ENCODE peak calls at places on chromosomes 16 and 17, in six cellular contexts. W is mesendoderm, L is neuronal stem cell, K is H9, A is mesenchymal stem cell, X is H1. Z is an unnamed sample.

GRCh38 chr16:88552815-88553214 is 17.4 kb upstream of the ZC3H18 start:
- DNase-seq in W (no peak), L (no peak), K (no peak), A (no peak), X (no peak), Z (no peak)

GRCh38 chr17:48491527-48492273 is 39.1 kb downstream of the HOXB1 start:
- DNase-seq in W (no peak), L (no peak), K (no peak), A (peak; percentile 85), X (no peak), Z (peak; percentile 48)

GRCh38 chr16:52035406-52035805 is 511.5 kb downstream of the TOX3 start:
- DNase-seq in W (no peak), L (no peak), K (no peak), A (peak; percentile 0), X (no peak), Z (no peak)

GRCh38 chr17:80101946-80102706 is 745 bp downstream of the GAA start:
- DNase-seq in W (peak; percentile 34), L (peak; percentile 27), K (no peak), A (peak; percentile 69), X (no peak), Z (peak; percentile 77)

GRCh38 chr16:77009453-77009852 is 181.5 kb upstream of the MON1B start:
- DNase-seq in W (no peak), L (no peak), K (no peak), A (no peak), X (no peak), Z (no peak)

GRCh38 chr17:47708864-47709541 is 15.0 kb downstream of the TBKBP1 start:
- DNase-seq in W (no peak), L (no peak), K (peak; percentile 63), A (no peak), X (peak; percentile 67), Z (peak; percentile 31)

GRCh38 chr16:8474576-8474975 is 115.7 kb downstream of the TMEM114 start:
- DNase-seq in W (no peak), L (no peak), K (no peak), A (no peak), X (no peak), Z (no peak)

GRCh38 chr16:50683689-50684374 is 2.7 kb upstream of the SNX20 start:
- DNase-seq in W (no peak), L (no peak), K (no peak), A (no peak), X (no peak), Z (no peak)

GRCh38 chr17:16040710-16041251 is 41.2 kb downstream of the TTC19 start:
- DNase-seq in W (no peak), L (no peak), K (no peak), A (no peak), X (no peak), Z (peak; percentile 87)

GRCh38 chr17:21278304-21279197 is 6.0 kb upstream of the MAP2K3 start:
- DNase-seq in W (no peak), L (no peak), K (no peak), A (no peak), X (no peak), Z (no peak)

DNA sequence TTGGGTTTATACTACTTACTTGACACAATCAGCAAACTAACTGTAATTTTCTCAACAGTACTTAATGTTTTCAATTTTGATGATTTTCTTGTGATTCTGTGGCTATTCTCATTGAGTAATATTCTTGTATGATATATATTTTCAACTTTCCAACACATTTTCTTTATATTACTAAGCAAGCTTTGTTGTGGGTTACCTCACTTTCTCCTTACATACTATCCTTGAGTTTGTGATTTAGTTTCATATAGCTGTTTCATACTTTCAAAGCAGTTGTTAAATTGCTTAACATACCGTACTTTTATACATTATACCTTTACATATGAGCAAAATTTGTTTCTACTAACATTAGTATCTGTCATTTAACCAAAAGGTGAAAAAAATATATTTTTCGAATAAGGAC is 197.1 kb downstream of the BCAS3 start:
- DNase-seq in W (no peak), L (no peak), K (no peak), A (no peak), X (no peak), Z (no peak)
- H2BK15ac ChIP-seq in W (no peak overlapping the region), L (no peak overlapping the region), K (no peak overlapping the region), A (no peak overlapping the region), X (no peak overlapping the region), Z (no peak overlapping the region)

GRCh38 chr17:65529040-65529633 is 32.3 kb downstream of the AXIN2 start:
- DNase-seq in W (no peak), L (no peak), K (no peak), A (no peak), X (no peak), Z (no peak)

GRCh38 chr17:65530985-65531507 is 30.4 kb downstream of the AXIN2 start:
- DNase-seq in W (peak; percentile 70), L (peak; percentile 51), K (peak; percentile 32), A (no peak), X (no peak), Z (peak; percentile 88)

GRCh38 chr17:65529761-65530157 is 31.7 kb downstream of the AXIN2 start:
- DNase-seq in W (no peak), L (no peak), K (no peak), A (no peak), X (no peak), Z (no peak)

GRCh38 chr17:65531508-65532431 is 29.7 kb downstream of the AXIN2 start:
- DNase-seq in W (peak; percentile 91), L (no peak), K (no peak), A (peak; percentile 77), X (no peak), Z (peak; percentile 67)

DNA sequence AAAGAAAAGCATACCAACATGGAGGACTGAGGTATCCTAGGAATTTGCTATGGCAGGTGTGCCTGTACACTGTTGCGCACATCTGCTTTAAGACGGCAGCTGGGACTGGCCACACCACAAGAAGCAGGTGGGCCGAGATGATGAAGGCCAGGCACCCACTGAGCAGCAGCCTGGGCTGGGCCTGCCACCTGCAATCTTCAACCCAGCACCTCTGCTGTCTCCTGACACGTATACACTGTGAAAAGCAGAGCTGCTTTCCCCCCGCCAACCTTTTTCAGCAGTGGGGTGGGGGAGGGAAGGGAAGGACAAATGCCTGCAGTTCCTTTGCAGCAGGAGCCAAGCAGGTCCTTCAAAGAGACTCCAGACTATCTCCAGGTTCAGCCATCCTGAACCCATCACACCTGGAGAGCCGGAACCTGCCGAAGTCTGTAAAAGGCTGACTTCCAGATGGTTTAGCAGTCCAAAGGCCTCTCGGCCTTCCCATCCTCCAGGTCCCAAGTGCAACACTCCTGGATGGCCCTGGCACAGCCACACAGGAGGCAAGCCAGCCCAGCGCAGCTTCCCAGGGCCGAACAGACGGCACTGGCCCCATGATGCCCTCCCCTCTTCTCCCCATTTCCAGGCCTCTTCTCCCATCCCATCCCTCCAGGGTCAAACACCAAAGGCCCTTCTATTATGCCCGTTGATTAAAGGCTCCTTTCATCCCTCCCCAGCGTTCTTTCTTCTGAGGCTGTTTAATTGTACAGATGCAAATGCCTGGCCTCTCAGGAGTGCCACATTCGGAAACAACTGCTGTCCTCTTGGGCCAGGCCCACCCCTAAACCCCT is 31.1 kb downstream of the AXIN2 start:
- DNase-seq in W (no peak), L (no peak), K (no peak), A (no peak), X (no peak), Z (no peak)
- H2AK5ac ChIP-seq in W (no peak overlapping the region), L (no peak overlapping the region), K (no peak overlapping the region), A (no peak overlapping the region), X (no peak overlapping the region), Z (peak overlapping the region; percentile 25)

GRCh38 chr17:6587310-6587709 is 31.0 kb upstream of the PITPNM3 start:
- DNase-seq in W (no peak), L (no peak), K (no peak), A (no peak), X (no peak), Z (no peak)

GRCh38 chr17:6592193-6592592 is 35.8 kb upstream of the PITPNM3 start:
- DNase-seq in W (peak; percentile 60), L (no peak), K (no peak), A (peak; percentile 11), X (no peak), Z (peak; percentile 55)

GRCh38 chr17:6588165-6588564 is 31.8 kb upstream of the PITPNM3 start:
- DNase-seq in W (no peak), L (no peak), K (no peak), A (no peak), X (no peak), Z (no peak)

GRCh38 chr17:6591599-6592158 is 35.3 kb upstream of the PITPNM3 start:
- DNase-seq in W (no peak), L (no peak), K (no peak), A (peak; percentile 71), X (no peak), Z (peak; percentile 94)

DNA sequence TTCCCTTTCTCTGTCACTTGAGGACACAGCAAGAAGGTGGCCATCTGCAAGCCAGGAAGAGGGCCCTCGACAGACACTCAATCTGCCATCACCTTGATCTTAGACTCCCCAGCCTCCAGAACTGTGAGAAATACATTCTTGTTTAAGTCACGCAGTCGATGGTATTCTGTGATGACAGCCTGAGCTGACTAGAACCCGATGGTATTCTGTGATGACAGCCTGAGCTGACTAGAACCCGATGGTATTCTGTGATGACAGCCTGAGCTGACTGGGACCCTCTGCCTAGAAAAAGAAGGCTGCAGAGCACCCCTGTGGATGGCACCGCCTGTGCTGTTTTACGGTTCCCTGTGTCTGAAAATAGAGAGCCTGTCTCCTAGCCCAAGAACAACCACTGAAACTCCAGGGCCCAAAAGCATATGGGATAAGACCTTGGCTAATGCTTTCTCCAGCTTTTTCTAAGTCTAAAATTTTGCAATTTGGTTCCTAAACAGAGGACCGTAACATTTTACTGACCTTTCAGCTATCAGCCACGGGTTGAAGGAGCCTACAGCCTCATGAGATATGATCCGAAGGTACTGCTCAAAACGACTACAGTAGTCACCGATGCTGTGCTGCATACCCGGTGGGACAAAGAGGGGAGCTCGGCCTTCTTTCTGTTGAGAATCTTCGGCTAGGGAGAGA is 33.1 kb upstream of the PITPNM3 start:
- DNase-seq in W (no peak), L (no peak), K (no peak), A (no peak), X (no peak), Z (peak; percentile 58)
- H2BK15ac ChIP-seq in W (no peak overlapping the region), L (no peak overlapping the region), K (no peak overlapping the region), A (no peak overlapping the region), X (no peak overlapping the region), Z (no peak overlapping the region)

DNA sequence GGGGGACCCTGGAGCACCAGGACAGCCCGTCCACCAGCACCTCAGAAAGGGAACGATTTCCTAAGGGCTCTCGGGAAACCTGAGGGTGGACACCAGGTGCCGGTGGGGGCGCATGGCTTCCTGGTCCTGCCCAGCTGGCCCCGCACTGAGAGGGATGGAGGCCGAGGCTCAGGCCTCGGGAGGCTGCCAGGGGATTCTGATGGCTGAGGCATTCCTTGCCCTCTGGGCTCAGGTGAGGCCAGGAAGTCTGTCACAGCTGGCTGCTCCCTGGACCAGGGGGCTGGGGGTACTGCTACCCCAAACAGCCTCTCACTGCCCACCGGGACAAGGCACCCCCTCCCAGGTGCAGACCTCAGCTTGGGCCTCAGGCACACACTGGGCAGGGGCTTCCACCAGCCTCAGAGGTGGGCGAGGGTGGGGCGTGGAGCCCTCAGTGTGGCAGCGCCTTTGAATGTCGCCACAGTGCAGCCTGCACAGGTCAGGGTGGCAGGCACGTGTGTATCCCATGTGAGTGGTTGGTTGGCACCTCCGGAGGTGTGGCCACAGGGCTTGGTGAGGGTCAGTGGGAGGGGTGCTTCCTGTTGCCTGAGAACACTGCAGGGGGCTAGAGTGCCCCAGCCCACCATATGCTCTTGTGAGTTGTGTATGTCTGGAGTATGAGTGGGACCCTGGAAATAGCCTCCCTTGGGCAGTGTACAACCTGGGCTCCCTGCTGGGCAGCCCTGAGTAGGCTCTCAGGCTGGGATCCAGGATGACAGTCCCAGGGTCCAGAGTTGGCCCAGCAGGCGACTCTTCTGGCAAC is 3.9 kb upstream of the FSCN2 start:
- DNase-seq in W (no peak), L (no peak), K (no peak), A (no peak), X (no peak), Z (no peak)
- H2AK5ac ChIP-seq in W (no peak overlapping the region), L (peak overlapping the region; percentile 99), K (no peak overlapping the region), A (peak overlapping the region; percentile 62), X (peak overlapping the region; percentile 39), Z (no peak overlapping the region)